ENCODE peak calls at places on chromosomes 4 and X, in nine cellular contexts. One of them, this sample, is unnamed.

GRCh38 chr4:128558896-128559669 is 250.4 kb upstream of the JADE1 start:
- DNase-seq in Ammon's horn: peak
- DNase-seq in activated naive CD4-positive, alpha-beta T cell treated with Interleukin-2 at 50 U/mL for 16 hours: no peak
- DNase-seq in NCI-H460: no peak
- DNase-seq in stimulated activated CD4-positive, alpha-beta T cell treated with anti-CD3 and anti-CD28 coated beads, Interleukin-15, amount 100 ng/mL, for 1 hour: no peak
- DNase-seq in HTR-8/SVneo: no peak
- DNase-seq in GOT3: no peak
- DNase-seq in left ventricle myocardium inferior: no peak
- DNase-seq in SK-N-DZ: no peak
- DNase-seq in this sample: no peak

GRCh38 chr4:78561677-78562076 is 10.1 kb downstream of the ANXA3 start:
- DNase-seq in Ammon's horn: no peak
- DNase-seq in activated naive CD4-positive, alpha-beta T cell treated with Interleukin-2 at 50 U/mL for 16 hours: no peak
- DNase-seq in NCI-H460: no peak
- DNase-seq in stimulated activated CD4-positive, alpha-beta T cell treated with anti-CD3 and anti-CD28 coated beads, Interleukin-15, amount 100 ng/mL, for 1 hour: no peak
- DNase-seq in HTR-8/SVneo: no peak
- DNase-seq in GOT3: no peak
- DNase-seq in left ventricle myocardium inferior: no peak
- DNase-seq in SK-N-DZ: no peak
- DNase-seq in this sample: no peak

GRCh38 chr4:84792366-84793301 is 173.9 kb downstream of the WDFY3 start:
- DNase-seq in Ammon's horn: no peak
- DNase-seq in activated naive CD4-positive, alpha-beta T cell treated with Interleukin-2 at 50 U/mL for 16 hours: no peak
- DNase-seq in NCI-H460: no peak
- DNase-seq in stimulated activated CD4-positive, alpha-beta T cell treated with anti-CD3 and anti-CD28 coated beads, Interleukin-15, amount 100 ng/mL, for 1 hour: no peak
- DNase-seq in HTR-8/SVneo: no peak
- DNase-seq in GOT3: no peak
- DNase-seq in left ventricle myocardium inferior: no peak
- DNase-seq in SK-N-DZ: peak
- DNase-seq in this sample: no peak

GRCh38 chr4:6338175-6338950 is 68.7 kb downstream of the WFS1 start:
- DNase-seq in Ammon's horn: no peak
- DNase-seq in activated naive CD4-positive, alpha-beta T cell treated with Interleukin-2 at 50 U/mL for 16 hours: peak
- DNase-seq in NCI-H460: no peak
- DNase-seq in stimulated activated CD4-positive, alpha-beta T cell treated with anti-CD3 and anti-CD28 coated beads, Interleukin-15, amount 100 ng/mL, for 1 hour: no peak
- DNase-seq in HTR-8/SVneo: no peak
- DNase-seq in GOT3: no peak
- DNase-seq in left ventricle myocardium inferior: no peak
- DNase-seq in SK-N-DZ: no peak
- DNase-seq in this sample: no peak

GRCh38 chrX:13697440-13697839 is 8.5 kb downstream of the RAB9A start:
- DNase-seq in Ammon's horn: no peak
- DNase-seq in activated naive CD4-positive, alpha-beta T cell treated with Interleukin-2 at 50 U/mL for 16 hours: no peak
- DNase-seq in NCI-H460: no peak
- DNase-seq in stimulated activated CD4-positive, alpha-beta T cell treated with anti-CD3 and anti-CD28 coated beads, Interleukin-15, amount 100 ng/mL, for 1 hour: no peak
- DNase-seq in HTR-8/SVneo: no peak
- DNase-seq in GOT3: no peak
- DNase-seq in left ventricle myocardium inferior: no peak
- DNase-seq in SK-N-DZ: no peak
- DNase-seq in this sample: no peak

GRCh38 chr4:184825394-184826314 is at the start of gene ACSL1:
- DNase-seq in Ammon's horn: peak
- DNase-seq in activated naive CD4-positive, alpha-beta T cell treated with Interleukin-2 at 50 U/mL for 16 hours: peak
- DNase-seq in NCI-H460: peak
- DNase-seq in stimulated activated CD4-positive, alpha-beta T cell treated with anti-CD3 and anti-CD28 coated beads, Interleukin-15, amount 100 ng/mL, for 1 hour: peak
- DNase-seq in HTR-8/SVneo: peak
- DNase-seq in GOT3: no peak
- DNase-seq in left ventricle myocardium inferior: peak
- DNase-seq in SK-N-DZ: peak
- DNase-seq in this sample: no peak

GRCh38 chr4:32161382-32161781 is 1441.2 kb downstream of the PCDH7 start:
- DNase-seq in Ammon's horn: no peak
- DNase-seq in activated naive CD4-positive, alpha-beta T cell treated with Interleukin-2 at 50 U/mL for 16 hours: no peak
- DNase-seq in NCI-H460: no peak
- DNase-seq in stimulated activated CD4-positive, alpha-beta T cell treated with anti-CD3 and anti-CD28 coated beads, Interleukin-15, amount 100 ng/mL, for 1 hour: no peak
- DNase-seq in HTR-8/SVneo: no peak
- DNase-seq in GOT3: no peak
- DNase-seq in left ventricle myocardium inferior: no peak
- DNase-seq in SK-N-DZ: no peak
- DNase-seq in this sample: no peak

GRCh38 chr4:37197899-37198298 is 46.6 kb upstream of the NWD2 start:
- DNase-seq in Ammon's horn: no peak
- DNase-seq in activated naive CD4-positive, alpha-beta T cell treated with Interleukin-2 at 50 U/mL for 16 hours: no peak
- DNase-seq in NCI-H460: no peak
- DNase-seq in stimulated activated CD4-positive, alpha-beta T cell treated with anti-CD3 and anti-CD28 coated beads, Interleukin-15, amount 100 ng/mL, for 1 hour: no peak
- DNase-seq in HTR-8/SVneo: no peak
- DNase-seq in GOT3: no peak
- DNase-seq in left ventricle myocardium inferior: no peak
- DNase-seq in SK-N-DZ: no peak
- DNase-seq in this sample: no peak

GRCh38 chr4:25903905-25904747 is 9.9 kb upstream of the SMIM20 start:
- DNase-seq in Ammon's horn: no peak
- DNase-seq in activated naive CD4-positive, alpha-beta T cell treated with Interleukin-2 at 50 U/mL for 16 hours: no peak
- DNase-seq in NCI-H460: no peak
- DNase-seq in stimulated activated CD4-positive, alpha-beta T cell treated with anti-CD3 and anti-CD28 coated beads, Interleukin-15, amount 100 ng/mL, for 1 hour: no peak
- DNase-seq in HTR-8/SVneo: no peak
- DNase-seq in GOT3: no peak
- DNase-seq in left ventricle myocardium inferior: no peak
- DNase-seq in SK-N-DZ: no peak
- DNase-seq in this sample: no peak

GRCh38 chr4:174005422-174005821 is 278.0 kb downstream of the FBXO8 start:
- DNase-seq in Ammon's horn: no peak
- DNase-seq in activated naive CD4-positive, alpha-beta T cell treated with Interleukin-2 at 50 U/mL for 16 hours: no peak
- DNase-seq in NCI-H460: no peak
- DNase-seq in stimulated activated CD4-positive, alpha-beta T cell treated with anti-CD3 and anti-CD28 coated beads, Interleukin-15, amount 100 ng/mL, for 1 hour: no peak
- DNase-seq in HTR-8/SVneo: no peak
- DNase-seq in GOT3: no peak
- DNase-seq in left ventricle myocardium inferior: no peak
- DNase-seq in SK-N-DZ: no peak
- DNase-seq in this sample: no peak

GRCh38 chrX:72123471-72124185 is 8.1 kb downstream of the RTL5 start:
- DNase-seq in Ammon's horn: no peak
- DNase-seq in activated naive CD4-positive, alpha-beta T cell treated with Interleukin-2 at 50 U/mL for 16 hours: no peak
- DNase-seq in NCI-H460: no peak
- DNase-seq in stimulated activated CD4-positive, alpha-beta T cell treated with anti-CD3 and anti-CD28 coated beads, Interleukin-15, amount 100 ng/mL, for 1 hour: no peak
- DNase-seq in HTR-8/SVneo: no peak
- DNase-seq in GOT3: no peak
- DNase-seq in left ventricle myocardium inferior: peak
- DNase-seq in SK-N-DZ: peak
- DNase-seq in this sample: no peak

GRCh38 chr4:173264960-173265281 is 69.2 kb downstream of the HMGB2 start:
- DNase-seq in Ammon's horn: peak
- DNase-seq in activated naive CD4-positive, alpha-beta T cell treated with Interleukin-2 at 50 U/mL for 16 hours: no peak
- DNase-seq in NCI-H460: no peak
- DNase-seq in stimulated activated CD4-positive, alpha-beta T cell treated with anti-CD3 and anti-CD28 coated beads, Interleukin-15, amount 100 ng/mL, for 1 hour: no peak
- DNase-seq in HTR-8/SVneo: no peak
- DNase-seq in GOT3: no peak
- DNase-seq in left ventricle myocardium inferior: no peak
- DNase-seq in SK-N-DZ: no peak
- DNase-seq in this sample: no peak

GRCh38 chr4:138790993-138791392 is 224.6 kb upstream of the NOCT start:
- DNase-seq in Ammon's horn: no peak
- DNase-seq in activated naive CD4-positive, alpha-beta T cell treated with Interleukin-2 at 50 U/mL for 16 hours: no peak
- DNase-seq in NCI-H460: no peak
- DNase-seq in stimulated activated CD4-positive, alpha-beta T cell treated with anti-CD3 and anti-CD28 coated beads, Interleukin-15, amount 100 ng/mL, for 1 hour: no peak
- DNase-seq in HTR-8/SVneo: no peak
- DNase-seq in GOT3: no peak
- DNase-seq in left ventricle myocardium inferior: no peak
- DNase-seq in SK-N-DZ: no peak
- DNase-seq in this sample: no peak

GRCh38 chr4:88630756-88631155 is 38.5 kb downstream of the HERC3 start:
- DNase-seq in Ammon's horn: no peak
- DNase-seq in activated naive CD4-positive, alpha-beta T cell treated with Interleukin-2 at 50 U/mL for 16 hours: no peak
- DNase-seq in NCI-H460: peak
- DNase-seq in stimulated activated CD4-positive, alpha-beta T cell treated with anti-CD3 and anti-CD28 coated beads, Interleukin-15, amount 100 ng/mL, for 1 hour: no peak
- DNase-seq in HTR-8/SVneo: peak
- DNase-seq in GOT3: no peak
- DNase-seq in left ventricle myocardium inferior: no peak
- DNase-seq in SK-N-DZ: no peak
- DNase-seq in this sample: no peak

GRCh38 chrX:12441376-12442128 is 303.3 kb downstream of the FRMPD4 start:
- DNase-seq in Ammon's horn: no peak
- DNase-seq in activated naive CD4-positive, alpha-beta T cell treated with Interleukin-2 at 50 U/mL for 16 hours: no peak
- DNase-seq in NCI-H460: no peak
- DNase-seq in stimulated activated CD4-positive, alpha-beta T cell treated with anti-CD3 and anti-CD28 coated beads, Interleukin-15, amount 100 ng/mL, for 1 hour: no peak
- DNase-seq in HTR-8/SVneo: peak
- DNase-seq in GOT3: no peak
- DNase-seq in left ventricle myocardium inferior: no peak
- DNase-seq in SK-N-DZ: no peak
- DNase-seq in this sample: no peak

GRCh38 chrX:102659790-102660757 is 8.8 kb downstream of the GPRASP1 start:
- DNase-seq in Ammon's horn: peak
- DNase-seq in activated naive CD4-positive, alpha-beta T cell treated with Interleukin-2 at 50 U/mL for 16 hours: peak
- DNase-seq in NCI-H460: peak
- DNase-seq in stimulated activated CD4-positive, alpha-beta T cell treated with anti-CD3 and anti-CD28 coated beads, Interleukin-15, amount 100 ng/mL, for 1 hour: peak
- DNase-seq in HTR-8/SVneo: peak
- DNase-seq in GOT3: peak
- DNase-seq in left ventricle myocardium inferior: peak
- DNase-seq in SK-N-DZ: peak
- DNase-seq in this sample: no peak

GRCh38 chr4:39621582-39621981 is 17.1 kb downstream of the SMIM14 start:
- DNase-seq in Ammon's horn: no peak
- DNase-seq in activated naive CD4-positive, alpha-beta T cell treated with Interleukin-2 at 50 U/mL for 16 hours: no peak
- DNase-seq in NCI-H460: peak
- DNase-seq in stimulated activated CD4-positive, alpha-beta T cell treated with anti-CD3 and anti-CD28 coated beads, Interleukin-15, amount 100 ng/mL, for 1 hour: no peak
- DNase-seq in HTR-8/SVneo: no peak
- DNase-seq in GOT3: peak
- DNase-seq in left ventricle myocardium inferior: no peak
- DNase-seq in SK-N-DZ: no peak
- DNase-seq in this sample: peak

GRCh38 chr4:166143227-166143626 is 270.2 kb downstream of the TLL1 start:
- DNase-seq in Ammon's horn: no peak
- DNase-seq in activated naive CD4-positive, alpha-beta T cell treated with Interleukin-2 at 50 U/mL for 16 hours: peak
- DNase-seq in NCI-H460: no peak
- DNase-seq in stimulated activated CD4-positive, alpha-beta T cell treated with anti-CD3 and anti-CD28 coated beads, Interleukin-15, amount 100 ng/mL, for 1 hour: no peak
- DNase-seq in HTR-8/SVneo: no peak
- DNase-seq in GOT3: no peak
- DNase-seq in left ventricle myocardium inferior: no peak
- DNase-seq in SK-N-DZ: no peak
- DNase-seq in this sample: no peak

GRCh38 chr4:142826503-142827241 is 19.4 kb downstream of the INPP4B start:
- DNase-seq in Ammon's horn: no peak
- DNase-seq in activated naive CD4-positive, alpha-beta T cell treated with Interleukin-2 at 50 U/mL for 16 hours: no peak
- DNase-seq in NCI-H460: no peak
- DNase-seq in stimulated activated CD4-positive, alpha-beta T cell treated with anti-CD3 and anti-CD28 coated beads, Interleukin-15, amount 100 ng/mL, for 1 hour: no peak
- DNase-seq in HTR-8/SVneo: no peak
- DNase-seq in GOT3: no peak
- DNase-seq in left ventricle myocardium inferior: no peak
- DNase-seq in SK-N-DZ: no peak
- DNase-seq in this sample: no peak

GRCh38 chr4:2792711-2793577 is at the start of gene SH3BP2:
- DNase-seq in Ammon's horn: peak
- DNase-seq in activated naive CD4-positive, alpha-beta T cell treated with Interleukin-2 at 50 U/mL for 16 hours: peak
- DNase-seq in NCI-H460: peak
- DNase-seq in stimulated activated CD4-positive, alpha-beta T cell treated with anti-CD3 and anti-CD28 coated beads, Interleukin-15, amount 100 ng/mL, for 1 hour: no peak
- DNase-seq in HTR-8/SVneo: peak
- DNase-seq in GOT3: no peak
- DNase-seq in left ventricle myocardium inferior: peak
- DNase-seq in SK-N-DZ: peak
- DNase-seq in this sample: peak

GRCh38 chrX:130120321-130120731 is 10.0 kb upstream of the ELF4 start:
- DNase-seq in Ammon's horn: no peak
- DNase-seq in activated naive CD4-positive, alpha-beta T cell treated with Interleukin-2 at 50 U/mL for 16 hours: no peak
- DNase-seq in NCI-H460: no peak
- DNase-seq in stimulated activated CD4-positive, alpha-beta T cell treated with anti-CD3 and anti-CD28 coated beads, Interleukin-15, amount 100 ng/mL, for 1 hour: no peak
- DNase-seq in HTR-8/SVneo: no peak
- DNase-seq in GOT3: no peak
- DNase-seq in left ventricle myocardium inferior: no peak
- DNase-seq in SK-N-DZ: no peak
- DNase-seq in this sample: no peak

GRCh38 chr4:34193451-34194154 is 2050.7 kb downstream of the ARAP2 start:
- DNase-seq in Ammon's horn: no peak
- DNase-seq in activated naive CD4-positive, alpha-beta T cell treated with Interleukin-2 at 50 U/mL for 16 hours: no peak
- DNase-seq in NCI-H460: no peak
- DNase-seq in stimulated activated CD4-positive, alpha-beta T cell treated with anti-CD3 and anti-CD28 coated beads, Interleukin-15, amount 100 ng/mL, for 1 hour: no peak
- DNase-seq in HTR-8/SVneo: no peak
- DNase-seq in GOT3: no peak
- DNase-seq in left ventricle myocardium inferior: no peak
- DNase-seq in SK-N-DZ: no peak
- DNase-seq in this sample: no peak

GRCh38 chrX:101931104-101931493 is 728 bp downstream of the ZMAT1 start:
- DNase-seq in Ammon's horn: peak
- DNase-seq in activated naive CD4-positive, alpha-beta T cell treated with Interleukin-2 at 50 U/mL for 16 hours: no peak
- DNase-seq in NCI-H460: no peak
- DNase-seq in stimulated activated CD4-positive, alpha-beta T cell treated with anti-CD3 and anti-CD28 coated beads, Interleukin-15, amount 100 ng/mL, for 1 hour: no peak
- DNase-seq in HTR-8/SVneo: no peak
- DNase-seq in GOT3: no peak
- DNase-seq in left ventricle myocardium inferior: no peak
- DNase-seq in SK-N-DZ: no peak
- DNase-seq in this sample: no peak

GRCh38 chr4:24197891-24198290 is 308.0 kb upstream of the PPARGC1A start:
- DNase-seq in Ammon's horn: no peak
- DNase-seq in activated naive CD4-positive, alpha-beta T cell treated with Interleukin-2 at 50 U/mL for 16 hours: no peak
- DNase-seq in NCI-H460: no peak
- DNase-seq in stimulated activated CD4-positive, alpha-beta T cell treated with anti-CD3 and anti-CD28 coated beads, Interleukin-15, amount 100 ng/mL, for 1 hour: no peak
- DNase-seq in HTR-8/SVneo: no peak
- DNase-seq in GOT3: no peak
- DNase-seq in left ventricle myocardium inferior: no peak
- DNase-seq in SK-N-DZ: no peak
- DNase-seq in this sample: no peak

GRCh38 chrX:48665991-48666390 is 17.6 kb upstream of the WAS start:
- DNase-seq in Ammon's horn: no peak
- DNase-seq in activated naive CD4-positive, alpha-beta T cell treated with Interleukin-2 at 50 U/mL for 16 hours: no peak
- DNase-seq in NCI-H460: no peak
- DNase-seq in stimulated activated CD4-positive, alpha-beta T cell treated with anti-CD3 and anti-CD28 coated beads, Interleukin-15, amount 100 ng/mL, for 1 hour: no peak
- DNase-seq in HTR-8/SVneo: no peak
- DNase-seq in GOT3: no peak
- DNase-seq in left ventricle myocardium inferior: no peak
- DNase-seq in SK-N-DZ: no peak
- DNase-seq in this sample: no peak

GRCh38 chr4:118398226-118399090 is 45.7 kb upstream of the PRSS12 start:
- DNase-seq in Ammon's horn: no peak
- DNase-seq in activated naive CD4-positive, alpha-beta T cell treated with Interleukin-2 at 50 U/mL for 16 hours: no peak
- DNase-seq in NCI-H460: no peak
- DNase-seq in stimulated activated CD4-positive, alpha-beta T cell treated with anti-CD3 and anti-CD28 coated beads, Interleukin-15, amount 100 ng/mL, for 1 hour: no peak
- DNase-seq in HTR-8/SVneo: no peak
- DNase-seq in GOT3: no peak
- DNase-seq in left ventricle myocardium inferior: no peak
- DNase-seq in SK-N-DZ: no peak
- DNase-seq in this sample: no peak

GRCh38 chr4:168877407-168877778 is 132.7 kb downstream of the CBR4 start:
- DNase-seq in Ammon's horn: no peak
- DNase-seq in activated naive CD4-positive, alpha-beta T cell treated with Interleukin-2 at 50 U/mL for 16 hours: no peak
- DNase-seq in NCI-H460: no peak
- DNase-seq in stimulated activated CD4-positive, alpha-beta T cell treated with anti-CD3 and anti-CD28 coated beads, Interleukin-15, amount 100 ng/mL, for 1 hour: no peak
- DNase-seq in HTR-8/SVneo: no peak
- DNase-seq in GOT3: no peak
- DNase-seq in left ventricle myocardium inferior: no peak
- DNase-seq in SK-N-DZ: no peak
- DNase-seq in this sample: no peak

GRCh38 chr4:1305261-1305711 is 15.6 kb downstream of the MAEA start:
- DNase-seq in Ammon's horn: no peak
- DNase-seq in activated naive CD4-positive, alpha-beta T cell treated with Interleukin-2 at 50 U/mL for 16 hours: no peak
- DNase-seq in NCI-H460: no peak
- DNase-seq in stimulated activated CD4-positive, alpha-beta T cell treated with anti-CD3 and anti-CD28 coated beads, Interleukin-15, amount 100 ng/mL, for 1 hour: no peak
- DNase-seq in HTR-8/SVneo: no peak
- DNase-seq in GOT3: no peak
- DNase-seq in left ventricle myocardium inferior: no peak
- DNase-seq in SK-N-DZ: no peak
- DNase-seq in this sample: peak

This sample was measured in RWPE2.